ENCODE peak calls at places on chromosomes 6 and 20, in nine cellular contexts. One of them, this sample, is unnamed.
A peak's percentile ranks its signal among the peaks of the same experiment; 100 is the strongest.

GRCh38 chr20:38156888-38157634 is 8.0 kb downstream of the TGM2 start:
- DNase-seq in activated T-cell treated with anti-CD3 and anti-CD28 coated beads for 48 hours: no peak
- DNase-seq in stimulated activated CD4-positive, alpha-beta T cell treated with anti-CD3 and anti-CD28 coated beads, Interleukin-15, amount 100 ng/mL, for 1 hour: no peak
- DNase-seq in lower leg skin: no peak
- DNase-seq in SIG-M5: no peak
- DNase-seq in A172: peak; percentile 71
- DNase-seq in GM23248: peak; percentile 41
- DNase-seq in pulmonary artery endothelial cell: no peak
- DNase-seq in heart left ventricle: no peak
- DNase-seq in this sample: no peak

GRCh38 chr6:87209812-87210211 is 54.4 kb downstream of the ZNF292 start:
- DNase-seq in activated T-cell treated with anti-CD3 and anti-CD28 coated beads for 48 hours: no peak
- DNase-seq in stimulated activated CD4-positive, alpha-beta T cell treated with anti-CD3 and anti-CD28 coated beads, Interleukin-15, amount 100 ng/mL, for 1 hour: no peak
- DNase-seq in lower leg skin: no peak
- DNase-seq in SIG-M5: no peak
- DNase-seq in A172: no peak
- DNase-seq in GM23248: no peak
- DNase-seq in pulmonary artery endothelial cell: no peak
- DNase-seq in heart left ventricle: no peak
- DNase-seq in this sample: no peak

GRCh38 chr20:60961551-60961950 is 290.5 kb upstream of the CDH4 start:
- DNase-seq in activated T-cell treated with anti-CD3 and anti-CD28 coated beads for 48 hours: no peak
- DNase-seq in stimulated activated CD4-positive, alpha-beta T cell treated with anti-CD3 and anti-CD28 coated beads, Interleukin-15, amount 100 ng/mL, for 1 hour: no peak
- DNase-seq in lower leg skin: no peak
- DNase-seq in SIG-M5: no peak
- DNase-seq in A172: no peak
- DNase-seq in GM23248: no peak
- DNase-seq in pulmonary artery endothelial cell: no peak
- DNase-seq in heart left ventricle: no peak
- DNase-seq in this sample: no peak

GRCh38 chr6:156379392-156379910 is 397.7 kb upstream of the ARID1B start:
- DNase-seq in activated T-cell treated with anti-CD3 and anti-CD28 coated beads for 48 hours: no peak
- DNase-seq in stimulated activated CD4-positive, alpha-beta T cell treated with anti-CD3 and anti-CD28 coated beads, Interleukin-15, amount 100 ng/mL, for 1 hour: no peak
- DNase-seq in lower leg skin: no peak
- DNase-seq in SIG-M5: no peak
- DNase-seq in A172: peak; percentile 14
- DNase-seq in GM23248: no peak
- DNase-seq in pulmonary artery endothelial cell: no peak
- DNase-seq in heart left ventricle: no peak
- DNase-seq in this sample: no peak

GRCh38 chr6:100633096-100633766 is 168.5 kb upstream of the SIM1 start:
- DNase-seq in activated T-cell treated with anti-CD3 and anti-CD28 coated beads for 48 hours: no peak
- DNase-seq in stimulated activated CD4-positive, alpha-beta T cell treated with anti-CD3 and anti-CD28 coated beads, Interleukin-15, amount 100 ng/mL, for 1 hour: no peak
- DNase-seq in lower leg skin: no peak
- DNase-seq in SIG-M5: no peak
- DNase-seq in A172: peak; percentile 70
- DNase-seq in GM23248: peak; percentile 96
- DNase-seq in pulmonary artery endothelial cell: peak; percentile 35
- DNase-seq in heart left ventricle: no peak
- DNase-seq in this sample: peak; percentile 31

GRCh38 chr6:49676671-49677281 is 36.6 kb downstream of the CRISP2 start:
- DNase-seq in activated T-cell treated with anti-CD3 and anti-CD28 coated beads for 48 hours: no peak
- DNase-seq in stimulated activated CD4-positive, alpha-beta T cell treated with anti-CD3 and anti-CD28 coated beads, Interleukin-15, amount 100 ng/mL, for 1 hour: no peak
- DNase-seq in lower leg skin: no peak
- DNase-seq in SIG-M5: no peak
- DNase-seq in A172: peak; percentile 51
- DNase-seq in GM23248: peak; percentile 44
- DNase-seq in pulmonary artery endothelial cell: no peak
- DNase-seq in heart left ventricle: no peak
- DNase-seq in this sample: no peak

GRCh38 chr6:109861946-109862345 is 116.2 kb upstream of the GPR6 start:
- DNase-seq in activated T-cell treated with anti-CD3 and anti-CD28 coated beads for 48 hours: no peak
- DNase-seq in stimulated activated CD4-positive, alpha-beta T cell treated with anti-CD3 and anti-CD28 coated beads, Interleukin-15, amount 100 ng/mL, for 1 hour: no peak
- DNase-seq in lower leg skin: no peak
- DNase-seq in SIG-M5: no peak
- DNase-seq in A172: no peak
- DNase-seq in GM23248: no peak
- DNase-seq in pulmonary artery endothelial cell: no peak
- DNase-seq in heart left ventricle: no peak
- DNase-seq in this sample: no peak

GRCh38 chr6:167047554-167047953 is 48.4 kb downstream of the CEP43 start:
- DNase-seq in activated T-cell treated with anti-CD3 and anti-CD28 coated beads for 48 hours: peak; percentile 47
- DNase-seq in stimulated activated CD4-positive, alpha-beta T cell treated with anti-CD3 and anti-CD28 coated beads, Interleukin-15, amount 100 ng/mL, for 1 hour: peak; percentile 11
- DNase-seq in lower leg skin: no peak
- DNase-seq in SIG-M5: peak; percentile 68
- DNase-seq in A172: no peak
- DNase-seq in GM23248: no peak
- DNase-seq in pulmonary artery endothelial cell: no peak
- DNase-seq in heart left ventricle: peak; percentile 62
- DNase-seq in this sample: no peak

GRCh38 chr20:25227317-25227831 is 20.5 kb upstream of the PYGB start:
- DNase-seq in activated T-cell treated with anti-CD3 and anti-CD28 coated beads for 48 hours: no peak
- DNase-seq in stimulated activated CD4-positive, alpha-beta T cell treated with anti-CD3 and anti-CD28 coated beads, Interleukin-15, amount 100 ng/mL, for 1 hour: no peak
- DNase-seq in lower leg skin: no peak
- DNase-seq in SIG-M5: no peak
- DNase-seq in A172: peak; percentile 78
- DNase-seq in GM23248: peak; percentile 91
- DNase-seq in pulmonary artery endothelial cell: no peak
- DNase-seq in heart left ventricle: no peak
- DNase-seq in this sample: peak; percentile 81

GRCh38 chr6:31844507-31844906 is 17.0 kb downstream of the HSPA1B start:
- DNase-seq in activated T-cell treated with anti-CD3 and anti-CD28 coated beads for 48 hours: no peak
- DNase-seq in stimulated activated CD4-positive, alpha-beta T cell treated with anti-CD3 and anti-CD28 coated beads, Interleukin-15, amount 100 ng/mL, for 1 hour: no peak
- DNase-seq in lower leg skin: no peak
- DNase-seq in SIG-M5: no peak
- DNase-seq in A172: no peak
- DNase-seq in GM23248: no peak
- DNase-seq in pulmonary artery endothelial cell: no peak
- DNase-seq in heart left ventricle: no peak
- DNase-seq in this sample: no peak

GRCh38 chr20:298755-299391 is 1.5 kb downstream of the ZCCHC3 start:
- DNase-seq in activated T-cell treated with anti-CD3 and anti-CD28 coated beads for 48 hours: no peak
- DNase-seq in stimulated activated CD4-positive, alpha-beta T cell treated with anti-CD3 and anti-CD28 coated beads, Interleukin-15, amount 100 ng/mL, for 1 hour: no peak
- DNase-seq in lower leg skin: no peak
- DNase-seq in SIG-M5: no peak
- DNase-seq in A172: no peak
- DNase-seq in GM23248: peak; percentile 54
- DNase-seq in pulmonary artery endothelial cell: no peak
- DNase-seq in heart left ventricle: no peak
- DNase-seq in this sample: no peak

GRCh38 chr20:10708342-10709185 is 34.8 kb upstream of the JAG1 start:
- DNase-seq in activated T-cell treated with anti-CD3 and anti-CD28 coated beads for 48 hours: no peak
- DNase-seq in stimulated activated CD4-positive, alpha-beta T cell treated with anti-CD3 and anti-CD28 coated beads, Interleukin-15, amount 100 ng/mL, for 1 hour: no peak
- DNase-seq in lower leg skin: no peak
- DNase-seq in SIG-M5: no peak
- DNase-seq in A172: peak; percentile 40
- DNase-seq in GM23248: peak; percentile 72
- DNase-seq in pulmonary artery endothelial cell: no peak
- DNase-seq in heart left ventricle: no peak
- DNase-seq in this sample: peak; percentile 26

GRCh38 chr6:157768304-157768703 is 54.7 kb upstream of the SNX9 start:
- DNase-seq in activated T-cell treated with anti-CD3 and anti-CD28 coated beads for 48 hours: no peak
- DNase-seq in stimulated activated CD4-positive, alpha-beta T cell treated with anti-CD3 and anti-CD28 coated beads, Interleukin-15, amount 100 ng/mL, for 1 hour: no peak
- DNase-seq in lower leg skin: no peak
- DNase-seq in SIG-M5: no peak
- DNase-seq in A172: no peak
- DNase-seq in GM23248: no peak
- DNase-seq in pulmonary artery endothelial cell: no peak
- DNase-seq in heart left ventricle: no peak
- DNase-seq in this sample: no peak

GRCh38 chr6:131084982-131085381 is 21.9 kb upstream of the EPB41L2 start:
- DNase-seq in activated T-cell treated with anti-CD3 and anti-CD28 coated beads for 48 hours: no peak
- DNase-seq in stimulated activated CD4-positive, alpha-beta T cell treated with anti-CD3 and anti-CD28 coated beads, Interleukin-15, amount 100 ng/mL, for 1 hour: no peak
- DNase-seq in lower leg skin: no peak
- DNase-seq in SIG-M5: no peak
- DNase-seq in A172: no peak
- DNase-seq in GM23248: no peak
- DNase-seq in pulmonary artery endothelial cell: no peak
- DNase-seq in heart left ventricle: no peak
- DNase-seq in this sample: no peak

GRCh38 chr6:43127180-43127579 is 43.9 kb upstream of the SRF start:
- DNase-seq in activated T-cell treated with anti-CD3 and anti-CD28 coated beads for 48 hours: no peak
- DNase-seq in stimulated activated CD4-positive, alpha-beta T cell treated with anti-CD3 and anti-CD28 coated beads, Interleukin-15, amount 100 ng/mL, for 1 hour: no peak
- DNase-seq in lower leg skin: no peak
- DNase-seq in SIG-M5: no peak
- DNase-seq in A172: no peak
- DNase-seq in GM23248: no peak
- DNase-seq in pulmonary artery endothelial cell: no peak
- DNase-seq in heart left ventricle: no peak
- DNase-seq in this sample: no peak

GRCh38 chr6:157770946-157771345 is 52.1 kb upstream of the SNX9 start:
- DNase-seq in activated T-cell treated with anti-CD3 and anti-CD28 coated beads for 48 hours: no peak
- DNase-seq in stimulated activated CD4-positive, alpha-beta T cell treated with anti-CD3 and anti-CD28 coated beads, Interleukin-15, amount 100 ng/mL, for 1 hour: no peak
- DNase-seq in lower leg skin: no peak
- DNase-seq in SIG-M5: no peak
- DNase-seq in A172: no peak
- DNase-seq in GM23248: peak; percentile 78
- DNase-seq in pulmonary artery endothelial cell: no peak
- DNase-seq in heart left ventricle: no peak
- DNase-seq in this sample: no peak

GRCh38 chr20:43938017-43938655 is 23.5 kb downstream of the TOX2 start:
- DNase-seq in activated T-cell treated with anti-CD3 and anti-CD28 coated beads for 48 hours: no peak
- DNase-seq in stimulated activated CD4-positive, alpha-beta T cell treated with anti-CD3 and anti-CD28 coated beads, Interleukin-15, amount 100 ng/mL, for 1 hour: no peak
- DNase-seq in lower leg skin: no peak
- DNase-seq in SIG-M5: no peak
- DNase-seq in A172: no peak
- DNase-seq in GM23248: peak; percentile 53
- DNase-seq in pulmonary artery endothelial cell: no peak
- DNase-seq in heart left ventricle: no peak
- DNase-seq in this sample: no peak

GRCh38 chr20:13017235-13017634 is 8.5 kb downstream of the SPTLC3 start:
- DNase-seq in activated T-cell treated with anti-CD3 and anti-CD28 coated beads for 48 hours: no peak
- DNase-seq in stimulated activated CD4-positive, alpha-beta T cell treated with anti-CD3 and anti-CD28 coated beads, Interleukin-15, amount 100 ng/mL, for 1 hour: no peak
- DNase-seq in lower leg skin: no peak
- DNase-seq in SIG-M5: no peak
- DNase-seq in A172: no peak
- DNase-seq in GM23248: peak; percentile 28
- DNase-seq in pulmonary artery endothelial cell: no peak
- DNase-seq in heart left ventricle: no peak
- DNase-seq in this sample: no peak

GRCh38 chr6:19554356-19555225 is 282.6 kb upstream of the ID4 start:
- DNase-seq in activated T-cell treated with anti-CD3 and anti-CD28 coated beads for 48 hours: no peak
- DNase-seq in stimulated activated CD4-positive, alpha-beta T cell treated with anti-CD3 and anti-CD28 coated beads, Interleukin-15, amount 100 ng/mL, for 1 hour: no peak
- DNase-seq in lower leg skin: no peak
- DNase-seq in SIG-M5: no peak
- DNase-seq in A172: no peak
- DNase-seq in GM23248: peak; percentile 48
- DNase-seq in pulmonary artery endothelial cell: no peak
- DNase-seq in heart left ventricle: no peak
- DNase-seq in this sample: no peak

GRCh38 chr20:33945391-33946079 is 48.2 kb upstream of the RALY start:
- DNase-seq in activated T-cell treated with anti-CD3 and anti-CD28 coated beads for 48 hours: no peak
- DNase-seq in stimulated activated CD4-positive, alpha-beta T cell treated with anti-CD3 and anti-CD28 coated beads, Interleukin-15, amount 100 ng/mL, for 1 hour: no peak
- DNase-seq in lower leg skin: no peak
- DNase-seq in SIG-M5: peak; percentile 11
- DNase-seq in A172: peak; percentile 14
- DNase-seq in GM23248: peak; percentile 94
- DNase-seq in pulmonary artery endothelial cell: no peak
- DNase-seq in heart left ventricle: no peak
- DNase-seq in this sample: no peak

GRCh38 chr6:74971631-74972030 is 234.2 kb downstream of the COL12A1 start:
- DNase-seq in activated T-cell treated with anti-CD3 and anti-CD28 coated beads for 48 hours: no peak
- DNase-seq in stimulated activated CD4-positive, alpha-beta T cell treated with anti-CD3 and anti-CD28 coated beads, Interleukin-15, amount 100 ng/mL, for 1 hour: no peak
- DNase-seq in lower leg skin: no peak
- DNase-seq in SIG-M5: no peak
- DNase-seq in A172: no peak
- DNase-seq in GM23248: peak; percentile 5
- DNase-seq in pulmonary artery endothelial cell: no peak
- DNase-seq in heart left ventricle: no peak
- DNase-seq in this sample: no peak

GRCh38 chr6:28347119-28347518 is 2.6 kb upstream of the ZKSCAN3 start:
- DNase-seq in activated T-cell treated with anti-CD3 and anti-CD28 coated beads for 48 hours: no peak
- DNase-seq in stimulated activated CD4-positive, alpha-beta T cell treated with anti-CD3 and anti-CD28 coated beads, Interleukin-15, amount 100 ng/mL, for 1 hour: no peak
- DNase-seq in lower leg skin: no peak
- DNase-seq in SIG-M5: no peak
- DNase-seq in A172: no peak
- DNase-seq in GM23248: no peak
- DNase-seq in pulmonary artery endothelial cell: no peak
- DNase-seq in heart left ventricle: no peak
- DNase-seq in this sample: no peak

GRCh38 chr6:446418-447366 is 55.1 kb downstream of the IRF4 start:
- DNase-seq in activated T-cell treated with anti-CD3 and anti-CD28 coated beads for 48 hours: peak; percentile 94
- DNase-seq in stimulated activated CD4-positive, alpha-beta T cell treated with anti-CD3 and anti-CD28 coated beads, Interleukin-15, amount 100 ng/mL, for 1 hour: peak; percentile 88
- DNase-seq in lower leg skin: no peak
- DNase-seq in SIG-M5: no peak
- DNase-seq in A172: no peak
- DNase-seq in GM23248: peak; percentile 50
- DNase-seq in pulmonary artery endothelial cell: no peak
- DNase-seq in heart left ventricle: no peak
- DNase-seq in this sample: peak; percentile 35

GRCh38 chr20:63554361-63555278 is 661 bp downstream of the FNDC11 start:
- DNase-seq in activated T-cell treated with anti-CD3 and anti-CD28 coated beads for 48 hours: no peak
- DNase-seq in stimulated activated CD4-positive, alpha-beta T cell treated with anti-CD3 and anti-CD28 coated beads, Interleukin-15, amount 100 ng/mL, for 1 hour: no peak
- DNase-seq in lower leg skin: no peak
- DNase-seq in SIG-M5: no peak
- DNase-seq in A172: no peak
- DNase-seq in GM23248: no peak
- DNase-seq in pulmonary artery endothelial cell: no peak
- DNase-seq in heart left ventricle: no peak
- DNase-seq in this sample: no peak

GRCh38 chr6:123622780-123623179 is 14.0 kb downstream of the TRDN start:
- DNase-seq in activated T-cell treated with anti-CD3 and anti-CD28 coated beads for 48 hours: no peak
- DNase-seq in stimulated activated CD4-positive, alpha-beta T cell treated with anti-CD3 and anti-CD28 coated beads, Interleukin-15, amount 100 ng/mL, for 1 hour: no peak
- DNase-seq in lower leg skin: no peak
- DNase-seq in SIG-M5: no peak
- DNase-seq in A172: no peak
- DNase-seq in GM23248: no peak
- DNase-seq in pulmonary artery endothelial cell: no peak
- DNase-seq in heart left ventricle: no peak
- DNase-seq in this sample: no peak

GRCh38 chr20:49987015-49987867 is 4.5 kb downstream of the SNAI1 start:
- DNase-seq in activated T-cell treated with anti-CD3 and anti-CD28 coated beads for 48 hours: no peak
- DNase-seq in stimulated activated CD4-positive, alpha-beta T cell treated with anti-CD3 and anti-CD28 coated beads, Interleukin-15, amount 100 ng/mL, for 1 hour: no peak
- DNase-seq in lower leg skin: no peak
- DNase-seq in SIG-M5: no peak
- DNase-seq in A172: no peak
- DNase-seq in GM23248: peak; percentile 75
- DNase-seq in pulmonary artery endothelial cell: no peak
- DNase-seq in heart left ventricle: no peak
- DNase-seq in this sample: peak; percentile 55

GRCh38 chr6:73049971-73050594 is 175.2 kb downstream of the KHDC1L start:
- DNase-seq in activated T-cell treated with anti-CD3 and anti-CD28 coated beads for 48 hours: no peak
- DNase-seq in stimulated activated CD4-positive, alpha-beta T cell treated with anti-CD3 and anti-CD28 coated beads, Interleukin-15, amount 100 ng/mL, for 1 hour: no peak
- DNase-seq in lower leg skin: no peak
- DNase-seq in SIG-M5: no peak
- DNase-seq in A172: no peak
- DNase-seq in GM23248: no peak
- DNase-seq in pulmonary artery endothelial cell: no peak
- DNase-seq in heart left ventricle: no peak
- DNase-seq in this sample: no peak

GRCh38 chr20:21315138-21315537 is 12.0 kb downstream of the XRN2 start:
- DNase-seq in activated T-cell treated with anti-CD3 and anti-CD28 coated beads for 48 hours: no peak
- DNase-seq in stimulated activated CD4-positive, alpha-beta T cell treated with anti-CD3 and anti-CD28 coated beads, Interleukin-15, amount 100 ng/mL, for 1 hour: no peak
- DNase-seq in lower leg skin: no peak
- DNase-seq in SIG-M5: no peak
- DNase-seq in A172: peak; percentile 77
- DNase-seq in GM23248: peak; percentile 92
- DNase-seq in pulmonary artery endothelial cell: no peak
- DNase-seq in heart left ventricle: no peak
- DNase-seq in this sample: no peak

GRCh38 chr6:144528605-144529425 is 243.7 kb downstream of the UTRN start:
- DNase-seq in activated T-cell treated with anti-CD3 and anti-CD28 coated beads for 48 hours: no peak
- DNase-seq in stimulated activated CD4-positive, alpha-beta T cell treated with anti-CD3 and anti-CD28 coated beads, Interleukin-15, amount 100 ng/mL, for 1 hour: no peak
- DNase-seq in lower leg skin: no peak
- DNase-seq in SIG-M5: no peak
- DNase-seq in A172: peak; percentile 27
- DNase-seq in GM23248: peak; percentile 40
- DNase-seq in pulmonary artery endothelial cell: no peak
- DNase-seq in heart left ventricle: no peak
- DNase-seq in this sample: no peak